ENCODE peak calls at places on chromosomes 13 and 19, in seven cellular contexts. T is mesendoderm, I is astrocyte, V is neural progenitor cell, K is SK-N-SH, N is colonic mucosa, Y is HepG2. F is an unnamed sample.

GRCh38 chr13:32222046-32222676 is 93.0 kb downstream of the ZAR1L start:
- DNase-seq in T (no peak), I (no peak), V (no peak), K (no peak), N (no peak), Y (no peak), F (no peak)

GRCh38 chr13:75901509-75901908 is 265.4 kb downstream of the LMO7 start:
- DNase-seq in T (no peak), I (no peak), V (no peak), K (no peak), N (no peak), Y (no peak), F (no peak)

GRCh38 chr19:50639121-50640112 is at the start of gene SYT3:
- DNase-seq in T (peak; percentile 71), I (no peak), V (peak; percentile 87), K (peak; percentile 95), N (no peak), Y (no peak), F (no peak)

GRCh38 chr13:76440568-76440967 is 445.6 kb downstream of the KCTD12 start:
- DNase-seq in T (no peak), I (no peak), V (no peak), K (no peak), N (no peak), Y (no peak), F (no peak)

GRCh38 chr19:40228371-40228770 is 1.9 kb upstream of the CCNP start:
- DNase-seq in T (no peak), I (no peak), V (no peak), K (no peak), N (no peak), Y (no peak), F (no peak)

GRCh38 chr13:95404141-95404882 is 103.1 kb upstream of the ABCC4 start:
- DNase-seq in T (peak; percentile 91), I (peak; percentile 44), V (peak; percentile 91), K (peak; percentile 81), N (peak; percentile 83), Y (peak; percentile 51), F (peak; percentile 55)

GRCh38 chr19:6753178-6754031 is 13.8 kb downstream of the SH2D3A start:
- DNase-seq in T (peak; percentile 97), I (peak; percentile 39), V (peak; percentile 97), K (peak; percentile 92), N (peak; percentile 94), Y (peak; percentile 89), F (no peak)

GRCh38 chr19:8242212-8242821 is 33.1 kb downstream of the CERS4 start:
- DNase-seq in T (no peak), I (no peak), V (no peak), K (no peak), N (no peak), Y (no peak), F (no peak)

GRCh38 chr13:44437356-44438233 is 64.0 kb downstream of the SERP2 start:
- DNase-seq in T (peak; percentile 65), I (peak; percentile 18), V (peak; percentile 47), K (no peak), N (no peak), Y (peak; percentile 35), F (peak; percentile 48)

GRCh38 chr13:23824355-23824754 is 64.8 kb downstream of the MIPEP start:
- DNase-seq in T (no peak), I (no peak), V (no peak), K (no peak), N (no peak), Y (no peak), F (no peak)

GRCh38 chr19:14400913-14401312 is 18.2 kb downstream of the DDX39A start:
- DNase-seq in T (no peak), I (peak; percentile 61), V (no peak), K (no peak), N (no peak), Y (no peak), F (no peak)

GRCh38 chr13:63774133-63774532 is 2358.5 kb upstream of the PCDH20 start:
- DNase-seq in T (no peak), I (peak; percentile 0), V (no peak), K (no peak), N (no peak), Y (no peak), F (no peak)

GRCh38 chr19:34411216-34411615 is 7.0 kb downstream of the PDCD2L start:
- DNase-seq in T (no peak), I (no peak), V (no peak), K (no peak), N (no peak), Y (no peak), F (no peak)

GRCh38 chr13:51420681-51421476 is 32.0 kb downstream of the INTS6 start:
- DNase-seq in T (peak; percentile 8), I (no peak), V (no peak), K (no peak), N (no peak), Y (no peak), F (no peak)

GRCh38 chr13:50616101-50616500 is 227.4 kb downstream of the DLEU7 start:
- DNase-seq in T (no peak), I (peak; percentile 52), V (no peak), K (no peak), N (no peak), Y (no peak), F (peak; percentile 16)

GRCh38 chr13:90498816-90499215 is 848.7 kb upstream of the MIR17HG start:
- DNase-seq in T (no peak), I (no peak), V (no peak), K (no peak), N (no peak), Y (no peak), F (no peak)

GRCh38 chr13:49082653-49083536 is 107.2 kb downstream of the FNDC3A start:
- DNase-seq in T (peak; percentile 78), I (peak; percentile 85), V (no peak), K (no peak), N (no peak), Y (no peak), F (peak; percentile 95)

GRCh38 chr19:29623726-29624488 is 17.8 kb downstream of the POP4 start:
- DNase-seq in T (no peak), I (no peak), V (no peak), K (no peak), N (no peak), Y (no peak), F (no peak)

GRCh38 chr13:40445557-40445990 is 220.9 kb downstream of the FOXO1 start:
- DNase-seq in T (peak; percentile 42), I (peak; percentile 96), V (no peak), K (no peak), N (peak; percentile 19), Y (no peak), F (peak; percentile 98)

GRCh38 chr19:35460608-35461007 is 12.6 kb downstream of the FFAR2 start:
- DNase-seq in T (no peak), I (no peak), V (no peak), K (no peak), N (no peak), Y (no peak), F (no peak)

GRCh38 chr19:35461050-35461449 is 13.0 kb downstream of the FFAR2 start:
- DNase-seq in T (no peak), I (no peak), V (no peak), K (no peak), N (no peak), Y (no peak), F (no peak)

GRCh38 chr19:35458192-35458591 is 10.1 kb downstream of the FFAR2 start:
- DNase-seq in T (no peak), I (no peak), V (no peak), K (no peak), N (no peak), Y (no peak), F (no peak)

GRCh38 chr19:35458821-35459391 is 10.8 kb downstream of the FFAR2 start:
- DNase-seq in T (no peak), I (no peak), V (no peak), K (no peak), N (peak; percentile 28), Y (peak; percentile 92), F (no peak)

DNA sequence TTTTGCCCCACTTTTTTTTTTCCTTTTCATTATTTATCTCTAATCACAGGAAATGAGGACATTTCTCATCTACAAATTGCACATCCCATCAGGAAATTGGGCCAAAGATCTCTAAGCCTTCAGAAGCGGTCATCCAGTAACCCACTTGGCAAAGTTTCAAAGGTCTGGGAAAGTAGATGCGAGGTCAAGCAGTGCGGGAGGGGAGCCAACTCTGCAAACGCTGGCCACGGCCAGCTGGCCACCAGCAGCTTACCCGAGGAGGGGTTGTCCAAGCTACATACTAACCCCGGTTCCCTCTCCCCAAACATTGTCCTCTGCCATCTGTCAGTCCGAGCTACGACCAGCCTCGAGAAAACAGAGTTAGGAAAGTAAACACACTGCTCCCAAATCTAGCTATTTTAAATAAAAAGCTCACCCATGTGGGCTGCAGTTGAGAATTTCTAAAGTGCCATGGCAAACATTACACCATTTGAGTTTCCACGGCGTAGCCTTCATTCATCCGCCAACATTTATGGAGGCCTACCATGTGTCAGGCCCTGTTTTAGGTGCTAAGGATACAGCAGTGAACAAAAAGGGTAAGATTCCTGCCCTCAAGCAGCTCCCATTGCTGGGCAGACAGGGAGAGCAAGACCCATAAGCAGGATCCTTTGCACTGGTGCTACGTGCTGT is 11.5 kb downstream of the FFAR2 start:
- DNase-seq in T (no peak), I (no peak), V (no peak), K (peak; percentile 25), N (peak; percentile 43), Y (peak; percentile 67), F (no peak)
- H3K9ac ChIP-seq in T (no peak overlapping the region), I (no peak overlapping the region), V (no peak overlapping the region), K (no peak overlapping the region), N (no peak overlapping the region), Y (peak overlapping the region; percentile 46), F (no peak overlapping the region)

DNA sequence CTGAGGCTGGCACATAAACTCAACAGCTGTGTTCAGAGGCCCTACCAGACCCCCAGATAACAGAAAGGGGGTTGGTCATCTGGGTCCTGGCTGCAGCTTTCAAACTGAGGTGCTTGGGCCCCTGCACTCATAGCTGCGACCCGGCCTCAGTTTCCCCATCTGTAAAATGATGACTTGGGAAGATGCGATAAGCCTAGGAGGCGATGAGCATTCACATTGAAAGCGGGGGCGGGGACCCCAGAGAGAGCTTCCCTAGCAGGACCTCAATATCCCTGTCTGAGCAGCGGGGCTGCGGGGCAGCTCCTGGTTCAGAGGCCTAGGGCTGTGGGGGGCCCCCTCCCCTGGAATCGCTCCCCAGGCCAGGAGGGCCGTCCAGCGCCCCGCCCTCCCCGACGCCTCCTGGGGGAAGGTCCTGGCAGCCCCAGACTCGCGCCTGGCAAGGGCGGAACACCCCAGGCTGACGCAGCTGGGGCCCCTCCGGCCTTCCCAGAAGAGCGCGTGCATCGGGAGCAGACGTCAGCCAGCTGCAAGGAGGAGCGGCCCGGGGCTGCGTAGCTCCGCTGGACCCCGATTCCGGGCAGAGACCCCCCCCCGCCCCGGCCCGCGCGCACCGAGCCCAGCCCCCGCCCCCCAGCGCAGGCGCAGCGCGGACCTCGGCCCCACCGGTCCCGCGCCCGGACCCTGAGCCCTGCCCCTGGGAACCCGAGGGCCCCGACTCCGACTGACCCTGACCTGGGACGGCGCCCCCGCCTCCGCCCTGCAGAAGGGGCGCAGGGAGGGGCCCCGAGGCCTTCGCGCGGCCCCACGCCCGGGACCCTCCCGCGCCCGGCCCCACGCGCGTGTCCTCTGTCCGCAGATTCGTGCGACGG is 3.5 kb downstream of the FSTL3 start:
- DNase-seq in T (peak; percentile 55), I (peak; percentile 74), V (peak; percentile 76), K (peak; percentile 83), N (peak; percentile 58), Y (no peak), F (peak; percentile 51)
- H3K4me3 ChIP-seq in T (peak overlapping the region; percentile 71), I (peak overlapping the region; percentile 61), V (peak overlapping the region; percentile 93), K (peak overlapping the region; percentile 95), N (peak overlapping the region; percentile 58), Y (peak overlapping the region; percentile 61), F (peak overlapping the region; percentile 54)

GRCh38 chr19:55226788-55227187 is 1.8 kb downstream of the TMEM86B start:
- DNase-seq in T (no peak), I (no peak), V (no peak), K (peak; percentile 21), N (no peak), Y (no peak), F (no peak)
- H3K9ac ChIP-seq in T (no peak overlapping the region), I (no peak overlapping the region), V (no peak overlapping the region), K (no peak overlapping the region), N (no peak overlapping the region), Y (no peak overlapping the region), F (no peak overlapping the region)

GRCh38 chr19:33306191-33306590 is 3.9 kb upstream of the CEBPA start:
- DNase-seq in T (no peak), I (no peak), V (no peak), K (no peak), N (no peak), Y (no peak), F (no peak)
- H3K4me3 ChIP-seq in T (no peak overlapping the region), I (no peak overlapping the region), V (no peak overlapping the region), K (no peak overlapping the region), N (no peak overlapping the region), Y (no peak overlapping the region), F (no peak overlapping the region)